ENCODE peak calls at places on chromosomes 6 and 20, in six cellular contexts. M is aorta; X is CD4-positive, alpha-beta T cell; I is right atrium auricular region; Z is right cardiac atrium; C is trophoblast cell. Y is an unnamed sample.

GRCh38 chr20:5039255-5039657 is 37.9 kb upstream of the SLC23A2 start:
- DNase-seq in I (no peak), X (peak; percentile 16), C (no peak), M (peak; percentile 52), Z (peak; percentile 54), Y (no peak)

GRCh38 chr6:33692760-33693158 is 18.7 kb downstream of the UQCC2 start:
- DNase-seq in Z (no peak), C (no peak), X (peak; percentile 66), I (no peak), M (peak; percentile 74), Y (no peak)

GRCh38 chr20:672975-673604 is 2.5 kb downstream of the SCRT2 start:
- DNase-seq in M (no peak), I (no peak), C (peak; percentile 13), X (no peak), Z (no peak), Y (no peak)

GRCh38 chr6:168865-169455 is 123.3 kb upstream of the DUSP22 start:
- DNase-seq in C (peak; percentile 88), I (no peak), M (no peak), Z (no peak), X (no peak), Y (no peak)

GRCh38 chr6:107832146-107833056 is 8.3 kb upstream of the SCML4 start:
- DNase-seq in I (no peak), X (no peak), M (no peak), C (peak; percentile 57), Z (no peak), Y (no peak)

GRCh38 chr6:25155221-25155620 is 124.0 kb upstream of the CARMIL1 start:
- DNase-seq in C (no peak), M (no peak), I (no peak), X (no peak), Z (no peak), Y (no peak)

GRCh38 chr20:56592817-56593216 is 36.3 kb upstream of the TFAP2C start:
- DNase-seq in M (no peak), I (no peak), Z (no peak), C (peak; percentile 68), X (no peak), Y (no peak)

GRCh38 chr20:60474385-60474910 is 516.2 kb downstream of the CDH26 start:
- DNase-seq in Z (no peak), I (peak; percentile 18), X (no peak), M (no peak), C (no peak), Y (no peak)

GRCh38 chr6:26020291-26020982 is 57.8 kb downstream of the TRIM38 start:
- DNase-seq in C (peak; percentile 94), X (peak; percentile 69), M (peak; percentile 85), Z (peak; percentile 91), I (peak; percentile 93), Y (peak; percentile 22)

GRCh38 chr20:51425347-51426106 is 117.0 kb downstream of the NFATC2 start:
- DNase-seq in Z (no peak), X (peak; percentile 21), M (no peak), I (no peak), C (no peak), Y (no peak)

GRCh38 chr6:134577998-134578397 is 260.1 kb upstream of the SGK1 start:
- DNase-seq in I (no peak), C (no peak), Z (no peak), M (no peak), X (no peak), Y (no peak)

GRCh38 chr6:100177956-100178355 is 183.9 kb upstream of the MCHR2 start:
- DNase-seq in C (peak; percentile 61), Z (no peak), M (no peak), X (no peak), I (no peak), Y (no peak)

GRCh38 chr20:45097485-45098095 is 3.3 kb downstream of the KCNS1 start:
- DNase-seq in X (peak; percentile 35), I (no peak), M (no peak), C (peak; percentile 58), Z (peak; percentile 57), Y (no peak)

GRCh38 chr20:19735446-19735845 is 22.6 kb upstream of the RIN2 start:
- DNase-seq in I (peak; percentile 88), X (no peak), Z (peak; percentile 86), M (peak; percentile 85), C (peak; percentile 62), Y (peak; percentile 23)

GRCh38 chr20:54199721-54200176 is 8.1 kb upstream of the PFDN4 start:
- DNase-seq in M (peak; percentile 77), Z (peak; percentile 88), C (peak; percentile 94), X (peak; percentile 61), I (peak; percentile 83), Y (no peak)

GRCh38 chr6:142507065-142507464 is 205.3 kb downstream of the ADGRG6 start:
- DNase-seq in X (no peak), Z (no peak), C (peak; percentile 45), M (no peak), I (no peak), Y (no peak)

GRCh38 chr20:4275689-4276088 is 260.3 kb upstream of the RNF24 start:
- DNase-seq in I (no peak), X (no peak), M (no peak), Z (no peak), C (no peak), Y (no peak)

GRCh38 chr6:107698146-107698545 is 126.0 kb downstream of the SCML4 start:
- DNase-seq in C (no peak), Z (no peak), X (no peak), I (no peak), M (no peak), Y (no peak)

DNA sequence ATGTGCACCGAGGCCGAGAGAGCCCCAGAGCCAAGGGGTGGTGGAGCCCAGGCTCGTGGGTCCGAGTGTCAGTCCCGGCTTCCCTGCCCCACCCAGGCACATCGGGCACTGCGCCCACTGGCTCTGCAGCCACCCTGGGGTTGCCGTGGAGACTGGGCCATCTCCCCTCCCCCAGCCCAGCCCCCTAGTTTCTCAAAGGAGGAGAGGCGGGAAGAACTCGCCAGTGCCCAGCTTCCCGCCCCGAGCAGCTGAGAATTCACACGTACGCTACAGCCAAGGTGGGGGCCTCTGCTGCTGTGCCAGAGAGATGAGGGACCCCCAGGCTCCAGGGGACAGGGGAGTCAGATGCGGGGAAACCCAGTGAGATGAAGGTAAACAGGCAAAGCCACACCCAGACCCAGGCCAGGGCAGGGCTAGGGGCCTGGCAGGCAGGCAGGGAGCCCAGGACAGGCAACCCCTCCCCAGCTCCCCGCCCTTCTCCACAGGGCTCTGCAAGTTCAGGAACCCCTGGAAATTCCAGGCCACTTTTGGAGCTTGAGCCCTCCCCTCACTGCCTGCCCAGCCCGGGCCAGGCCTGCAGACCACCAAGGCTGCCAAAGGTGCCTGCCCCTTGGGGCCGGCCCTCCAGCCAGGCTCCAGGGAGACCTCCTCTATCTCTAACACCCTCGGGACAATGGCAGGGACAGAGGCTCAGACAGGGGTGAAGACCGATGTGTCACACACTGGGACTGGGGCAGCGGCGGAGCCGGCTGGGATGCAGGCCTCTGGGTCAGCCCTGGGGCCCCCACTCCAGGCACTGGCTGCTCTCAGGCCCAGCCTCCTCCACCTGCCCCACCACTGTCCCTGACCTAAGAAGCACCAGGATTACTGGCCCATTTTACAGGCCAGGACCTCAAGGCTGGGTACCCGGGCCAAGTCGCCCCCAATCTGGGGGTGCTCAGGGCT is 6.0 kb downstream of the LAMA5 start:
- DNase-seq in C (peak; percentile 53), I (no peak), X (no peak), Z (peak; percentile 79), M (peak; percentile 73), Y (no peak)
- H3K27ac ChIP-seq in C (peak overlapping the region; percentile 90), I (peak overlapping the region; percentile 98), X (no peak overlapping the region), Z (peak overlapping the region; percentile 23), M (no peak overlapping the region), Y (peak overlapping the region; percentile 36)

DNA sequence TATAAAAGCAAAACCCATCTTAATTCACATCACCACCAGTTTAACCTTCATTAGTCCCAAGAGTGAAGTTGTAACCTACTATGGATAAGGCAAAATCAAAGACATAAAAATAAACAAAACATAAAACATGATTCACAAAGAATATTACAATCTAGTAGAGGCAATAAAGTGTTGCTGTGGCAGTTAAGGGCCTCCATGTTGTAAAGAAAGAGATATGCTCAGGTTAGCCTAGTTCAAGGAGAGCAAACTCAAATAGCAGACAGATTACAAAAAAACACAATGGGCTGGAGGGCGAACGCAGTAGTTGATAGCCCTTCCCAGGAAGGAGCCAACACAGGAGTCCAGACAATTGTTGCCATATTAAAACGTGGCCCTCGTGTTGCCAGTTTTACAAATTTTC is 13.3 kb downstream of the LGSN start:
- DNase-seq in X (no peak), M (no peak), C (no peak), Z (no peak), I (no peak), Y (no peak)
- H3K27ac ChIP-seq in X (no peak overlapping the region), M (no peak overlapping the region), C (no peak overlapping the region), Z (no peak overlapping the region), I (no peak overlapping the region), Y (no peak overlapping the region)

GRCh38 chr20:41051426-41051825 is 22.8 kb downstream of the TOP1 start:
- DNase-seq in I (no peak), Z (no peak), M (no peak), C (peak; percentile 33), X (no peak), Y (no peak)

GRCh38 chr20:41052742-41053419 is 24.3 kb downstream of the TOP1 start:
- DNase-seq in X (no peak), M (no peak), Z (no peak), C (peak; percentile 80), I (no peak), Y (no peak)

GRCh38 chr20:41058007-41058673 is 29.5 kb downstream of the TOP1 start:
- DNase-seq in I (no peak), X (no peak), Z (no peak), M (no peak), C (no peak), Y (peak; percentile 1)

GRCh38 chr20:41055679-41056078 is 27.1 kb downstream of the TOP1 start:
- DNase-seq in C (no peak), Z (no peak), X (no peak), M (no peak), I (no peak), Y (no peak)

DNA sequence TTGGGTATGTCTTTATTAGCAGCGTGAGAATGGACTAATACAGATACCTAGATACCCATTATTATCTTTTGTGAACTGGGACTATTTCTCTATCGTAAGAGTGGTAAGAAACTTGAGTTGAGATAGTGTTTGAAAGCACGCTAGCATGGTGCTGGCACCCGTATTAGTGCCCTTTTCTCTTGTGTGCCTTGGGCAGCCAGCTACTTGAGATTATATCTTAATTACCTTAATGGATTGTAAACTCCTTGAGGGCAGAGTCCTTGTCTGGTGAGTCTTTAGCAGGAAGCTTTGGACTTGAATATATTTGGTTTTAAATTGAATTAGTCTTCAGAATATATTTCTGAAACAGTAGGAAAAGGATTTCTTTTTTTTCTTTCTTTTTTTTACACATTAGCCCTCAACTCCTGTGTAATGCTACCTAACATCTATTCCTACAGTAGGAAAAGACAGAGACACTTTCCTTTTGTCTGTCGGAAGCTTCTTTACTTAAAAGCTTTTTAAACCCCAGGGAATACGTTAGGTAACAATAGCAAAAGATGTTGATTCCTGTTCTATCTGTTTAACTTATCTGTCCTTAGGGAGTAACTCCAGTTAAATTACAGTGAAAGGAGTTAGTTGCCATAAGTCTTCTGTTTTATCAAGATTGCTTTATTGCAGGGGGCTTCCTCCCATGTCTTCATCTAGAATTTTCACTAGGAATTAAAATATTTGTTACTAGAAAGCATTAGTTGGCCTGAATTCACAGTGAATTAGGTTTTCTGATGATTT is 26.0 kb downstream of the TOP1 start:
- DNase-seq in Z (no peak), M (no peak), C (peak; percentile 99), I (no peak), X (no peak), Y (no peak)
- H3K27ac ChIP-seq in Z (no peak overlapping the region), M (no peak overlapping the region), C (no peak overlapping the region), I (no peak overlapping the region), X (no peak overlapping the region), Y (no peak overlapping the region)

DNA sequence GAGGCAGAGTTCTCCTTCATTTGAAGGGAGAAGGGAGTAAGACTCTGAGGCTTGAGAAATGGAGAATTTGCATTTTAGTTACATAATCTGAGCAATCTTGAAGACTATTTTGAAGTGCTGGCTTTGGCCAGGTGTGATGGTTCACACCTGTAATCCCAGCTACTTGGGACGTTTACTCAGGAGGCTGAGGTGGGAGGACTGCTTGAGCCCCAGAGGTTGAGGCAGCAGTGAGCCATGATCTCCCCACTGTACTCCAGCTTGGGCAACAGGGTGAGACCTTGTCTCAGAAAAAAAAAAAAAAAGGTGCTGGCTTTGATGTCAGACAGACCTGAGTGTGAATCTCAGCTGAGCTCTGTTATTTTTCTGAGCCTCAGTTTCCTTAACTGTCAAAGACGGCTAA is 12.4 kb upstream of the ARMC12 start:
- DNase-seq in C (no peak), X (no peak), M (no peak), Z (no peak), I (no peak), Y (no peak)
- H3K27ac ChIP-seq in C (no peak overlapping the region), X (no peak overlapping the region), M (no peak overlapping the region), Z (peak overlapping the region; percentile 67), I (peak overlapping the region; percentile 100), Y (peak overlapping the region; percentile 98)

Y was measured in caudate nucleus.